ENCODE peak calls at places on chromosomes 13 and 19, in nine cellular contexts. X is body of pancreas, Z is tibial nerve, S is mucosa of descending colon, P is progenitor cell of endocrine pancreas, C is pancreas, N is AG10803, T is stomach, W is AG09319. E is an unnamed sample.

GRCh38 chr13:111917086-111917485 is 149.9 kb upstream of the SOX1 start:
- DNase-seq in X (no peak), C (no peak), Z (no peak), S (no peak), P (no peak), N (no peak), W (no peak), T (no peak), E (no peak)

GRCh38 chr13:27270594-27271520 is at the start of gene RASL11A:
- DNase-seq in P (peak), Z (peak), N (peak), T (peak), C (peak), S (peak), W (peak), X (peak), E (peak)

GRCh38 chr19:12984683-12985048 is 10.6 kb upstream of the NFIX start:
- DNase-seq in S (no peak), T (no peak), Z (no peak), N (no peak), P (no peak), C (no peak), X (no peak), W (no peak), E (no peak)

GRCh38 chr19:8575467-8575997 is 1.7 kb downstream of the MYO1F start:
- DNase-seq in T (no peak), X (no peak), S (no peak), N (peak), P (no peak), W (no peak), C (no peak), Z (no peak), E (no peak)

GRCh38 chr13:106433066-106433465 is 102.4 kb downstream of the EFNB2 start:
- DNase-seq in T (no peak), S (no peak), W (no peak), C (no peak), Z (no peak), N (peak), P (no peak), X (no peak), E (no peak)

GRCh38 chr13:30737511-30738342 is 2.4 kb downstream of the ALOX5AP start:
- DNase-seq in C (no peak), Z (no peak), N (no peak), P (no peak), T (no peak), S (no peak), W (no peak), X (no peak), E (no peak)

GRCh38 chr13:49667773-49668172 is 23.5 kb downstream of the EBPL start:
- DNase-seq in Z (no peak), N (peak), P (no peak), C (no peak), X (no peak), T (no peak), S (no peak), W (no peak), E (no peak)

GRCh38 chr13:108877300-108877699 is 247.9 kb downstream of the MYO16 start:
- DNase-seq in P (no peak), X (no peak), T (no peak), N (no peak), C (no peak), W (no peak), S (no peak), Z (no peak), E (no peak)

GRCh38 chr13:33053397-33054066 is 37.3 kb downstream of the KL start:
- DNase-seq in C (no peak), X (no peak), S (no peak), T (no peak), N (peak), P (no peak), W (no peak), Z (no peak), E (no peak)

GRCh38 chr13:42836930-42837329 is 55.5 kb downstream of the FAM216B start:
- DNase-seq in T (no peak), X (peak), Z (no peak), P (no peak), W (peak), S (no peak), N (peak), C (no peak), E (no peak)

GRCh38 chr13:32234914-32235313 is 80.2 kb downstream of the ZAR1L start:
- DNase-seq in S (no peak), N (no peak), P (no peak), W (no peak), X (no peak), C (no peak), Z (no peak), T (no peak), E (no peak)

GRCh38 chr19:38251564-38252051 is 4.6 kb downstream of the PPP1R14A start:
- DNase-seq in X (no peak), W (no peak), C (no peak), S (no peak), N (peak), P (no peak), Z (no peak), T (no peak), E (no peak)

GRCh38 chr13:100584901-100585300 is 3.7 kb downstream of the GGACT start:
- DNase-seq in C (no peak), P (no peak), W (no peak), N (no peak), S (no peak), X (no peak), T (no peak), Z (no peak), E (no peak)

GRCh38 chr19:29999490-29999889 is 57.5 kb downstream of the URI1 start:
- DNase-seq in T (no peak), Z (no peak), N (no peak), S (no peak), C (no peak), P (no peak), W (no peak), X (no peak), E (no peak)

GRCh38 chr13:105984236-105984635 is 551.2 kb downstream of the EFNB2 start:
- DNase-seq in Z (no peak), N (no peak), W (no peak), X (no peak), T (no peak), S (no peak), C (no peak), P (no peak), E (no peak)

GRCh38 chr19:31354919-31355318 is 5.7 kb upstream of the TSHZ3 start:
- DNase-seq in P (no peak), W (no peak), Z (no peak), C (no peak), X (no peak), N (no peak), T (no peak), S (no peak), E (no peak)

GRCh38 chr19:53772943-53773342 is 51.2 kb downstream of the NLRP12 start:
- DNase-seq in S (no peak), N (peak), W (peak), P (peak), T (peak), X (peak), C (no peak), Z (peak), E (no peak)

GRCh38 chr13:32060319-32060924 is 28.8 kb downstream of the FRY start:
- DNase-seq in W (no peak), P (no peak), N (no peak), S (no peak), X (no peak), Z (no peak), C (no peak), T (no peak), E (no peak)

GRCh38 chr13:95481051-95481775 is 71.3 kb upstream of the CLDN10 start:
- DNase-seq in X (peak), W (no peak), Z (no peak), P (no peak), N (no peak), T (no peak), S (no peak), C (no peak), E (no peak)

GRCh38 chr13:94988654-94989053 is 276.3 kb upstream of the SOX21 start:
- DNase-seq in T (no peak), W (no peak), C (no peak), X (no peak), N (no peak), S (no peak), P (no peak), Z (no peak), E (no peak)

GRCh38 chr13:110824901-110825300 is 90.0 kb downstream of the ANKRD10 start:
- DNase-seq in C (no peak), T (no peak), W (no peak), P (no peak), Z (no peak), N (no peak), X (no peak), S (no peak), E (no peak)

GRCh38 chr19:681029-681626 is 4.9 kb downstream of the FSTL3 start:
- DNase-seq in X (peak), T (peak), W (peak), C (peak), Z (peak), S (peak), N (no peak), P (no peak), E (no peak)

GRCh38 chr13:114151031-114151430 is 18.6 kb upstream of the RASA3 start:
- DNase-seq in W (no peak), N (no peak), Z (no peak), S (peak), X (no peak), T (no peak), P (no peak), C (peak), E (no peak)

GRCh38 chr13:50599046-50599445 is 244.4 kb downstream of the DLEU7 start:
- DNase-seq in P (no peak), C (no peak), Z (no peak), S (no peak), W (no peak), N (no peak), X (no peak), T (no peak), E (no peak)

GRCh38 chr19:55132453-55133129 is 15.2 kb upstream of the PPP1R12C start:
- DNase-seq in S (no peak), X (no peak), N (no peak), P (no peak), T (no peak), Z (no peak), W (no peak), C (no peak), E (no peak)

GRCh38 chr13:93244141-93244917 is 17.7 kb downstream of the GPC6 start:
- DNase-seq in Z (no peak), X (no peak), W (no peak), P (no peak), C (no peak), T (no peak), N (peak), S (no peak), E (no peak)

GRCh38 chr19:37583340-37583739 is 11.3 kb downstream of the ZNF571 start:
- DNase-seq in C (no peak), N (no peak), S (no peak), P (no peak), Z (no peak), X (no peak), T (no peak), W (no peak), E (no peak)

GRCh38 chr13:20702530-20702929 is 969 bp upstream of the IL17D start:
- DNase-seq in N (no peak), P (no peak), X (no peak), S (no peak), T (no peak), W (no peak), Z (no peak), C (no peak), E (no peak)

GRCh38 chr13:39634956-39635355 is 20.5 kb upstream of the COG6 start:
- DNase-seq in X (no peak), S (no peak), C (no peak), P (no peak), Z (no peak), T (no peak), W (no peak), N (no peak), E (no peak)

GRCh38 chr13:64855506-64855905 is 2374.6 kb downstream of the PCDH9 start:
- DNase-seq in S (no peak), P (no peak), N (peak), W (no peak), T (no peak), Z (no peak), C (no peak), X (no peak), E (no peak)

GRCh38 chr19:29410974-29411615 is 114.7 kb upstream of the VSTM2B start:
- DNase-seq in X (no peak), P (no peak), C (no peak), T (no peak), Z (no peak), N (no peak), W (no peak), S (peak), E (no peak)

GRCh38 chr19:12786149-12786870 is 5.0 kb upstream of the JUNB start:
- DNase-seq in N (no peak), C (no peak), T (peak), W (no peak), P (no peak), Z (no peak), S (peak), X (peak), E (no peak)

GRCh38 chr19:3985643-3986259 is 488 bp upstream of the EEF2 start:
- DNase-seq in X (no peak), S (no peak), T (no peak), N (no peak), Z (no peak), P (no peak), W (no peak), C (no peak), E (no peak)

GRCh38 chr13:36829753-36830152 is 10.7 kb downstream of the RFXAP start:
- DNase-seq in T (no peak), X (no peak), Z (no peak), N (no peak), S (no peak), C (no peak), W (no peak), P (no peak), E (no peak)

GRCh38 chr13:100836696-100837095 is 162.1 kb upstream of the TMTC4 start:
- DNase-seq in Z (no peak), N (no peak), T (no peak), P (no peak), X (no peak), S (no peak), C (no peak), W (no peak), E (no peak)

GRCh38 chr19:36152061-36152885 is at the start of gene COX7A1:
- DNase-seq in X (peak), P (no peak), C (no peak), W (no peak), T (no peak), S (no peak), N (peak), Z (peak), E (no peak)

GRCh38 chr19:6238643-6239281 is 41.0 kb downstream of the MLLT1 start:
- DNase-seq in W (peak), T (peak), N (peak), Z (no peak), X (peak), S (no peak), P (no peak), C (peak), E (no peak)

GRCh38 chr19:35211545-35212230 is 16.9 kb downstream of the FAM187B start:
- DNase-seq in W (no peak), Z (peak), N (no peak), P (no peak), C (no peak), T (peak), X (peak), S (peak), E (no peak)

DNA sequence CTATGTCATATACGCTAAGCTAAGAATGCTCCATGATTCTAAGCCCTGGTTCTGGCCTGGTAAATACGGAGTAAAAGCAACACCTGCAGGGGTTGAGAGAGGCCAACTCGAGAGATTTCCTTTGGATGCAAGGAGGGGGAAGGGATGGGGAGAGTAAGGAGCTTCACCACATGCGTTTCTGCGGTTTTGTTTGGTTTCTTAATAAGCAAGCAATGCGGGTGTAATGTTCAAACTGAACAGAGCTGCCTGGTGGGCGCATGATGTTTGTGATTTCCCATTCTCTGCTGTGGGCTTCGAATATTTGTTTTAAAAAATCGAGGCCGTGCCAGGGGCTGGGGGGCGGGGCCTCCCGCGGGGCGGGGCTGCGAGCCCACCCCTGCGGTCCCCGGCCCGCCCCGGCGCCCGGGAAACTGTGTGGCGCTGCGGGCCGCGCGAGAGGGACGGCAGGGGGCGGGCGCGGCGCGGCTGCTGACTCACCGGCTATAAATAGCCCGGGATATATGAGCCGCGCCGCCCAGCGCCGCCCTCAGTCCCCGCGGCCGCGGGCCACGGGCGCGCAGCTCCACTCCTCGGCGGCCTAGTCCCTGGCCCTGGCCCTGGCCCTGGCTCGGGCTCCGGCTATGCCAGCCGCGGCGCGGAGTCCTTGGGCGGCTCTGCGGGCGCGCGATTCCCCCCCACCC is 5.1 kb downstream of the BBC3 start:
- DNase-seq in W (peak), X (peak), C (peak), S (peak), P (peak), T (peak), Z (peak), N (peak), E (peak)
- TF ChIP-seq CTCF in W (peak), X (peak), C (peak), S (peak), P (peak), T (peak), Z (peak), N (peak), E (peak)

GRCh38 chr19:51703655-51704515 is 10.8 kb downstream of the SPACA6 start:
- DNase-seq in P (peak), X (peak), C (peak), Z (peak), W (peak), T (peak), N (peak), S (peak), E (peak)
- TF ChIP-seq CTCF in P (peak), X (peak), C (no peak), Z (peak), W (peak), T (no peak), N (peak), S (peak), E (peak)

DNA sequence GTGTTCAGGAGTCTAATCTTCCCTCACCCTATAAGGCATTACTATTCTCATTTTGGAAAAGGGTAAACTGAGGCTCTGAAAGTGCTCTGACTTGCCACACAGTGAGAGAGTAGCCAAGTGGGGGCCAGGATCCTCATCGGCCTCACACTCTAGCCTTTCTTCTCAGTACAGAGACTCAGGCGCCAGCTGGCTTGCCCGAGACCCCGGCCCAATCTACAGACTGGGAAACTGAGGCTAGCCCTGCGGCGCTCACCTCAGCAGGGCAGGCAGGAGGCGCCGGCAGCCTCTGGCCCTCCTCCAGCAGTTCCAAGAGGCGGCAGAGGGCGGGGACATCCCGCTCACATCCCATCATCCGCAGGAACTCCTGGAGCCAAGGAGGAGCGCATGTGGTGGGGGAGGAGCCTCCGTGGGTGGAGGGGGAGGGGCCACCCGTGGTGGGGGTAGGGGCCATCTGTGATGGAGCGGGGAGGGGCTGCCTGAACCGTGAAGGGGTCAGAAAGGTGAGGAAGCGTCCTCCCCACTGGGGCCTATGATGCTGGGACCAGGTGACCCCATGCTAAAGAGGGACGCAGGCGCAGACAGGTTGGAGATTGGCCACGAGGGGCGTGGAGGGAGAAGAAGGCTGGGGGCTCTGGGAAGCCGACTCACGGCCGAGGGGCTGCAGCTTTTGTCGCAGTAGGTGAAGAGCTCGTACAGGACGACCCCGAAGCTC is 8.7 kb upstream of the INSL3 start:
- DNase-seq in Z (no peak), W (no peak), S (no peak), T (no peak), N (peak), C (no peak), P (peak), X (peak), E (no peak)
- TF ChIP-seq CTCF in Z (no peak), W (no peak), S (no peak), T (no peak), N (no peak), C (no peak), P (no peak), X (no peak), E (no peak)

DNA sequence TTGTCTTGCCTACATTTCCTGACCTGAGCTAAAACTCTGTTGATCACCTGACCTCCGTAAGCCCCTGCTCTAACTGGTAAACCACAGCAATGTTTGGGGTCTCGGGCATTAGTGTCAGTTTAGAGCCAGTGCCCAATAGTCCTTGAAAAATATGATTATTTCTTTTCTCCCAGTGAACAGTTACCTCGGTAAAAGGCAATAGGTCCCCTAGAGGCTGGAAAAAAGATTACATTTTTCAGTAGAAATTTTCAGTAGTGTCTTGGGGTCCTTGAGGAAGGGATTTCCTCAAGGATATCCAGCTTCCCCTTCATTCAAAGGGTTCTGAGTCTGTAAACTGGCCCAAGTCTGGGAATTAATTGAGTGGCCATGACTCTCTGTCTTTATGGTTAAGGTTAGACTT is 177.5 kb downstream of the SLC7A1 start:
- DNase-seq in W (no peak), S (no peak), Z (no peak), T (no peak), X (no peak), C (no peak), P (no peak), N (no peak), E (no peak)
- TF ChIP-seq CTCF in W (no peak), S (no peak), Z (no peak), T (no peak), X (no peak), C (no peak), P (no peak), N (peak), E (no peak)

E was measured in osteocyte.